ENCODE peak calls at places on chromosome X, in nine cellular contexts. M, Q, I, A, H, U, R, J and K are unnamed samples.

GRCh38 chrX:152915541-152916241 is 17.8 kb downstream of the ZNF185 start:
- DNase-seq in I (no peak), A (peak), J (peak), Q (peak), R (no peak), U (no peak), M (peak), H (peak), K (no peak)

GRCh38 chrX:22594771-22595170 is 322.1 kb downstream of the CBLL2 start:
- DNase-seq in A (no peak), H (no peak), Q (no peak), U (no peak), R (no peak), J (no peak), I (no peak), M (no peak), K (no peak)

GRCh38 chrX:12447448-12448154 is 309.3 kb downstream of the FRMPD4 start:
- DNase-seq in Q (no peak), H (no peak), R (peak), I (no peak), M (no peak), U (no peak), A (no peak), J (peak), K (peak)

GRCh38 chrX:34371740-34372139 is 239.6 kb upstream of the FAM47A start:
- DNase-seq in H (no peak), A (no peak), Q (no peak), R (no peak), I (no peak), J (peak), U (no peak), M (no peak), K (no peak)

GRCh38 chrX:1384738-1385250 is 7.1 kb downstream of the SLC25A6 start:
- DNase-seq in J (no peak), R (no peak), I (no peak), U (no peak), Q (no peak), A (no peak), M (no peak), H (no peak), K (no peak)

GRCh38 chrX:107713205-107714195 is 62.1 kb downstream of the TSC22D3 start:
- DNase-seq in I (peak), M (no peak), J (peak), A (no peak), H (no peak), R (no peak), Q (no peak), U (no peak), K (no peak)

GRCh38 chrX:12701625-12702024 is 89.6 kb upstream of the PRPS2 start:
- DNase-seq in U (peak), I (no peak), M (peak), Q (peak), J (peak), R (peak), H (peak), A (peak), K (peak)

GRCh38 chrX:150980711-150981110 is 2.4 kb upstream of the HMGB3 start:
- DNase-seq in U (no peak), A (no peak), R (no peak), I (no peak), J (no peak), M (no peak), Q (no peak), H (no peak), K (no peak)

GRCh38 chrX:50799531-50799961 is 14.4 kb downstream of the SHROOM4 start:
- DNase-seq in I (no peak), M (no peak), U (no peak), A (no peak), H (no peak), R (peak), Q (no peak), J (peak), K (no peak)

GRCh38 chrX:87572911-87573310 is 55.3 kb downstream of the KLHL4 start:
- DNase-seq in U (no peak), A (no peak), R (no peak), I (no peak), M (no peak), H (no peak), Q (no peak), J (peak), K (no peak)

GRCh38 chrX:21666679-21667078 is 8.5 kb upstream of the KLHL34 start:
- DNase-seq in A (no peak), R (no peak), I (no peak), J (no peak), U (no peak), H (no peak), Q (no peak), M (no peak), K (no peak)

GRCh38 chrX:53246231-53246630 is 21.2 kb upstream of the KDM5C start:
- DNase-seq in Q (no peak), H (no peak), A (no peak), J (no peak), R (no peak), I (no peak), U (no peak), M (no peak), K (no peak)

GRCh38 chrX:39985116-39985515 is 112.6 kb downstream of the BCOR start:
- DNase-seq in H (no peak), M (no peak), I (no peak), R (no peak), Q (no peak), A (no peak), J (no peak), U (no peak), K (no peak)

GRCh38 chrX:134501942-134502341 is 42.0 kb downstream of the HPRT1 start:
- DNase-seq in Q (no peak), J (no peak), I (no peak), A (no peak), M (no peak), U (no peak), R (no peak), H (no peak), K (no peak)

GRCh38 chrX:45851434-45851991 is 650.8 kb upstream of the DIPK2B start:
- DNase-seq in H (peak), J (no peak), U (peak), M (peak), A (peak), Q (no peak), R (no peak), I (peak), K (peak)

GRCh38 chrX:131633285-131633917 is 89.5 kb downstream of the OR13H1 start:
- DNase-seq in U (peak), J (peak), I (peak), H (peak), R (no peak), A (peak), Q (peak), M (peak), K (peak)

GRCh38 chrX:37834937-37835336 is 12.4 kb downstream of the DYNLT3 start:
- DNase-seq in A (no peak), J (no peak), M (no peak), U (no peak), Q (no peak), I (no peak), H (no peak), R (no peak), K (no peak)

GRCh38 chrX:49840679-49841078 is 11.6 kb downstream of the PAGE4 start:
- DNase-seq in M (peak), J (peak), A (peak), U (peak), Q (peak), R (peak), H (peak), I (peak), K (peak)

GRCh38 chrX:139831689-139832456 is 101.0 kb downstream of the ATP11C start:
- DNase-seq in R (no peak), I (no peak), J (peak), H (peak), Q (peak), U (no peak), A (peak), M (no peak), K (peak)

GRCh38 chrX:78111140-78111931 is 7.3 kb downstream of the PGK1 start:
- DNase-seq in H (no peak), Q (no peak), M (no peak), U (no peak), J (no peak), I (no peak), A (no peak), R (no peak), K (no peak)

GRCh38 chrX:1389993-1390285 is 2.0 kb downstream of the SLC25A6 start:
- DNase-seq in Q (no peak), R (no peak), I (no peak), H (no peak), J (no peak), M (no peak), A (no peak), U (no peak), K (no peak)

GRCh38 chrX:152637649-152638442 is at the start of gene GABRQ:
- DNase-seq in M (no peak), H (peak), I (no peak), U (peak), Q (peak), R (no peak), J (peak), A (peak), K (peak)

GRCh38 chrX:28273751-28274150 is 292.5 kb upstream of the DCAF8L1 start:
- DNase-seq in I (no peak), M (no peak), U (no peak), J (peak), H (no peak), A (no peak), Q (no peak), R (no peak), K (no peak)

GRCh38 chrX:151393514-151393913 is 3.5 kb upstream of the VMA21 start:
- DNase-seq in J (no peak), Q (peak), U (no peak), H (peak), I (peak), R (no peak), A (peak), M (no peak), K (no peak)

GRCh38 chrX:16487620-16488380 is 162.2 kb upstream of the S100G start:
- DNase-seq in R (no peak), I (no peak), M (no peak), J (peak), A (no peak), U (no peak), H (no peak), Q (no peak), K (no peak)

GRCh38 chrX:54182194-54182863 is 725 bp downstream of the FAM120C start:
- DNase-seq in J (peak), A (peak), R (no peak), Q (peak), U (peak), H (peak), I (peak), M (peak), K (peak)

GRCh38 chrX:114675365-114675764 is 91.5 kb downstream of the HTR2C start:
- DNase-seq in Q (no peak), R (peak), A (no peak), M (no peak), H (no peak), U (no peak), J (peak), I (no peak), K (no peak)

GRCh38 chrX:141278306-141278705 is 36.0 kb upstream of the SPANXC start:
- DNase-seq in H (peak), I (peak), J (peak), Q (peak), U (no peak), A (peak), M (peak), R (no peak), K (no peak)

GRCh38 chrX:9171841-9172240 is 137.9 kb upstream of the FAM9B start:
- DNase-seq in U (no peak), Q (no peak), A (no peak), J (peak), M (no peak), H (no peak), I (no peak), R (peak), K (no peak)

GRCh38 chrX:38859602-38860001 is 58.3 kb downstream of the MID1IP1 start:
- DNase-seq in U (no peak), R (no peak), J (peak), I (no peak), M (no peak), Q (no peak), H (no peak), A (no peak), K (no peak)

GRCh38 chrX:40096395-40097091 is 1.2 kb downstream of the BCOR start:
- DNase-seq in I (peak), H (peak), U (no peak), R (no peak), J (no peak), A (no peak), M (no peak), Q (peak), K (peak)

GRCh38 chrX:107429090-107429489 is 20.4 kb upstream of the FRMPD3 start:
- DNase-seq in Q (peak), A (peak), J (peak), U (no peak), M (peak), R (no peak), H (peak), I (peak), K (no peak)

GRCh38 chrX:153829799-153830631 is at the start of gene PDZD4:
- DNase-seq in A (peak), J (no peak), H (no peak), I (peak), U (no peak), M (no peak), Q (no peak), R (no peak), K (no peak)

GRCh38 chrX:11888421-11888820 is 130.4 kb downstream of the MSL3 start:
- DNase-seq in Q (no peak), J (no peak), A (no peak), R (no peak), M (no peak), H (no peak), U (no peak), I (no peak), K (no peak)

DNA sequence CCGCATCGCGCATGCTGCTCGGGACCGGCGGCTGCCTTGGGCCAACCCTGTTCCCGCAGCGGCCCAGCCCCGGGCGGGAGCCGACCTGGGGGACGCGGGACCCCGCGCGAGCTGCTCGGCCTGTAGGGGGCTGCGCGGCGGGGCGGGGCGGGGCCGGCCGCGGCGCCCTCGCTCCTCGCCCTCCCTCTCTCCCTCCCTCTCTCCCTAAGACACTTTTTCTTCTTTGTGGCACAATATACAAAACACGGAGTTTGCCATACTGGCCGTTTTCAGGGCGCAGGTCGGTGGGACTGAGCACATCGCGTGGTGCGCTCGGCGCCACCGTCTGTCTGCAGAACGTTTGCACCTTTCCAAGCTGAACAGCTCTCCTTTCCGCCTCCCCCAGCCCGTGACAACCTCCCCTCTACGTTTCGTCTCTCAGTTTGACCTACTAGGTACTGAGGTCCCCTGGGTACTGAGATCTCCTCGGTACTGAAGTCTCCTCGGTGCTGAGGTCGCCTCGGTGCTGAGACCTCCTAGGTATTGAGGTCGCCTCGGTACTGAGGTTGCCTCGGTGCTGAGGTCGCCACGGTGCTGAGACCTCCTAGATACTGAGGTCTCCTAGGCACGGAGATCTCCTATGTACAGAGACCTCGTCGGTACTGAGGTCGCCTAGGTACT is 261.1 kb upstream of the PLCXD1 start:
- DNase-seq in R (no peak), Q (peak), I (peak), J (no peak), U (no peak), M (peak), A (peak), H (no peak), K (no peak)
- H3K4me3 ChIP-seq in R (peak), Q (no peak), I (no peak), J (no peak), U (peak), M (peak), A (peak), H (no peak), K (peak)

GRCh38 chrX:68827848-68828562 is 816 bp upstream of the EFNB1 start:
- DNase-seq in U (peak), R (no peak), Q (peak), J (peak), I (peak), H (peak), M (peak), A (peak), K (peak)
- H3K4me3 ChIP-seq in U (peak), R (no peak), Q (peak), J (peak), I (peak), H (peak), M (peak), A (peak), K (peak)

GRCh38 chrX:136196691-136197155 is 49.4 kb downstream of the FHL1 start:
- DNase-seq in I (no peak), J (no peak), U (no peak), R (peak), A (no peak), H (no peak), M (no peak), Q (no peak), K (no peak)
- H3K4me3 ChIP-seq in I (no peak), J (no peak), U (no peak), R (peak), A (no peak), H (no peak), M (no peak), Q (no peak), K (no peak)

GRCh38 chrX:66602381-66602938 is 36.4 kb downstream of the EDA2R start:
- DNase-seq in R (no peak), H (no peak), J (no peak), U (no peak), I (no peak), A (peak), M (no peak), Q (peak), K (no peak)
- H3K4me3 ChIP-seq in R (no peak), H (no peak), J (no peak), U (no peak), I (no peak), A (no peak), M (no peak), Q (no peak), K (no peak)